ENCODE peak calls at places on chromosomes 11 and 22, in ten cellular contexts. K, W, R, S, L, A, Z, C, Y and I are unnamed samples.

GRCh38 chr11:68122936-68123539 is 1.9 kb upstream of the CHKA start:
- DNase-seq in Z (peak; percentile 66), C (no peak), R (peak; percentile 77), Y (no peak), A (no peak), S (peak; percentile 57), K (no peak), L (no peak), W (no peak), I (no peak)

GRCh38 chr11:126317681-126318641 is 14.1 kb downstream of the DCPS start:
- DNase-seq in C (no peak), R (no peak), L (peak; percentile 86), Z (no peak), K (no peak), Y (peak; percentile 68), S (peak; percentile 87), W (peak; percentile 74), A (peak; percentile 94), I (no peak)

GRCh38 chr11:60119708-60120107 is 31.2 kb downstream of the MS4A2 start:
- DNase-seq in W (no peak), R (no peak), Z (no peak), Y (no peak), L (no peak), A (no peak), S (no peak), K (no peak), C (no peak), I (no peak)

GRCh38 chr11:130449996-130450419 is 1.6 kb downstream of the ADAMTS15 start:
- DNase-seq in K (no peak), Z (peak; percentile 41), L (peak; percentile 79), R (no peak), C (no peak), W (peak; percentile 87), A (peak; percentile 88), Y (peak; percentile 74), S (peak; percentile 93), I (no peak)

GRCh38 chr11:64088159-64089026 is 52.7 kb downstream of the FLRT1 start:
- DNase-seq in W (no peak), S (no peak), R (peak; percentile 49), Z (no peak), C (no peak), Y (no peak), L (no peak), K (no peak), A (no peak), I (no peak)

GRCh38 chr11:116688202-116688540 is 84.6 kb downstream of the BUD13 start:
- DNase-seq in S (no peak), Y (no peak), K (no peak), W (no peak), C (no peak), L (no peak), Z (no peak), R (no peak), A (no peak), I (no peak)

GRCh38 chr11:12243511-12243910 is 133.1 kb downstream of the MICAL2 start:
- DNase-seq in A (no peak), C (no peak), L (no peak), Y (no peak), Z (no peak), K (no peak), R (no peak), W (no peak), S (no peak), I (no peak)

GRCh38 chr22:41229730-41230398 is 10.9 kb downstream of the CHADL start:
- DNase-seq in C (no peak), K (no peak), L (no peak), W (peak; percentile 61), A (no peak), R (no peak), S (peak; percentile 81), Y (no peak), Z (no peak), I (no peak)

GRCh38 chr11:111911563-111912401 is at the start of gene CRYAB:
- DNase-seq in Z (peak; percentile 68), R (no peak), S (peak; percentile 95), L (peak; percentile 73), A (peak; percentile 49), C (no peak), K (peak; percentile 87), W (peak; percentile 85), Y (peak; percentile 71), I (peak; percentile 100)

GRCh38 chr11:35013514-35014191 is 97.2 kb downstream of the PDHX start:
- DNase-seq in Z (no peak), W (no peak), A (peak; percentile 59), S (no peak), R (no peak), Y (no peak), C (peak; percentile 18), L (peak; percentile 47), K (no peak), I (no peak)

GRCh38 chr11:29317669-29318068 is 699.2 kb downstream of the KCNA4 start:
- DNase-seq in A (no peak), Z (no peak), R (no peak), K (no peak), L (peak; percentile 62), W (no peak), C (no peak), Y (no peak), S (no peak), I (no peak)

GRCh38 chr11:9711454-9712307 is 47.8 kb downstream of the SWAP70 start:
- DNase-seq in S (no peak), L (no peak), R (no peak), K (no peak), Z (no peak), C (no peak), A (no peak), Y (no peak), W (no peak), I (no peak)

GRCh38 chr11:9710852-9711251 is 47.0 kb downstream of the SWAP70 start:
- DNase-seq in L (no peak), W (no peak), K (no peak), C (no peak), A (no peak), S (no peak), Y (no peak), R (no peak), Z (no peak), I (no peak)

GRCh38 chr11:9714540-9714939 is 50.7 kb downstream of the SWAP70 start:
- DNase-seq in W (no peak), Y (no peak), Z (no peak), C (no peak), S (no peak), L (peak; percentile 39), R (no peak), K (no peak), A (no peak), I (no peak)

GRCh38 chr11:9708544-9708943 is 44.7 kb downstream of the SWAP70 start:
- DNase-seq in R (no peak), C (no peak), W (no peak), S (no peak), Z (no peak), K (no peak), L (peak; percentile 27), Y (no peak), A (peak; percentile 45), I (no peak)

GRCh38 chr11:9710223-9710622 is 46.3 kb downstream of the SWAP70 start:
- DNase-seq in A (no peak), W (no peak), L (no peak), Y (no peak), S (no peak), K (no peak), R (no peak), Z (no peak), C (no peak), I (no peak)
- H3K4me3 ChIP-seq in A (no peak overlapping the region), W (no peak overlapping the region), L (no peak overlapping the region), Y (no peak overlapping the region), S (no peak overlapping the region), K (no peak overlapping the region), R (no peak overlapping the region), Z (no peak overlapping the region), C (no peak overlapping the region), I (no peak overlapping the region)

GRCh38 chr22:46239261-46240048 is 10.6 kb downstream of the CDPF1 start:
- DNase-seq in S (no peak), Z (no peak), R (no peak), L (no peak), C (no peak), K (no peak), Y (no peak), W (no peak), A (no peak), I (no peak)
- H3K4me3 ChIP-seq in S (no peak overlapping the region), Z (no peak overlapping the region), R (no peak overlapping the region), L (no peak overlapping the region), C (peak overlapping the region; percentile 27), K (no peak overlapping the region), Y (no peak overlapping the region), W (no peak overlapping the region), A (no peak overlapping the region), I (no peak overlapping the region)

DNA sequence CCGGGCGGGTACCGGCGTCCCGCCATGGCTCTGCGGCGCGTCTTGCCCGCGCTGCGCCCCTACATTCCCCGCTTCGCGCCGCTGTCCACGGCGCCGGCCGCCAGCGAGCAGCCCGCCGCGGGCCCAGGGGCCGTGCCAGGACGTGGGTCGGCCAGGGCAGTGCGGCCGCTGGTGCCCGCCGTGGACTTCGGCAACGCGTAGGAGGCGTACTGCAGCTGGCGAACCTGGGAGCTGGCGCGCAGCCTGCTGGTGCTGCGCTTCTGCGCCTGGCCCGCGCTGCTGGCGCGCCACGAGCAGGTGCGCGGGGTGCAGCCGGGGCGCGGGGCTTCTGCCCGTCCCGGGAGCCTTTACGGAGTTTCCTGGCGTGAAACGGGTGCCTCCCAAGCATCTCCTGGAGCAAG is 20.1 kb downstream of the DGCR6L start:
- DNase-seq in C (no peak), L (peak; percentile 23), A (peak; percentile 3), K (no peak), S (no peak), Z (peak; percentile 73), Y (no peak), R (no peak), W (no peak), I (no peak)
- H3K4me3 ChIP-seq in C (peak overlapping the region; percentile 61), L (peak overlapping the region; percentile 38), A (peak overlapping the region; percentile 34), K (peak overlapping the region; percentile 41), S (peak overlapping the region; percentile 63), Z (peak overlapping the region; percentile 32), Y (peak overlapping the region; percentile 45), R (peak overlapping the region; percentile 51), W (peak overlapping the region; percentile 54), I (peak overlapping the region; percentile 30)

GRCh38 chr22:23169032-23169384 is 11.3 kb upstream of the BCR start:
- DNase-seq in W (no peak), R (no peak), K (no peak), C (no peak), L (no peak), Y (no peak), S (peak; percentile 10), Z (no peak), A (no peak), I (no peak)
- H3K4me3 ChIP-seq in W (no peak overlapping the region), R (no peak overlapping the region), K (no peak overlapping the region), C (no peak overlapping the region), L (no peak overlapping the region), Y (no peak overlapping the region), S (no peak overlapping the region), Z (no peak overlapping the region), A (no peak overlapping the region), I (no peak overlapping the region)

GRCh38 chr22:46774456-46775363 is 12.3 kb downstream of the TBC1D22A start:
- DNase-seq in Y (no peak), L (no peak), A (no peak), S (no peak), C (no peak), Z (no peak), R (no peak), K (no peak), W (no peak), I (no peak)
- H3K4me3 ChIP-seq in Y (no peak overlapping the region), L (no peak overlapping the region), A (no peak overlapping the region), S (no peak overlapping the region), C (no peak overlapping the region), Z (no peak overlapping the region), R (no peak overlapping the region), K (no peak overlapping the region), W (no peak overlapping the region), I (no peak overlapping the region)